ENCODE peak calls at places on chromosomes 1 and 21, in eight cellular contexts. T, L, E, V, G, X, P and Y are unnamed samples.
A peak's percentile ranks its signal among the peaks of the same experiment; 100 is the strongest.

GRCh38 chr1:113744114-113744513 is 15.2 kb downstream of the PHTF1 start:
- DNase-seq in T (no peak), L (no peak), E (no peak), V (no peak), G (no peak), X (no peak), P (no peak), Y (no peak)

GRCh38 chr1:110874303-110875215 is 1.6 kb downstream of the CD53 start:
- DNase-seq in T (no peak), L (no peak), E (no peak), V (no peak), G (no peak), X (no peak), P (no peak), Y (no peak)

GRCh38 chr1:11594222-11594621 is 60.0 kb downstream of the FBXO2 start:
- DNase-seq in T (no peak), L (no peak), E (no peak), V (no peak), G (no peak), X (no peak), P (no peak), Y (no peak)

GRCh38 chr1:18572022-18572920 is 58.4 kb upstream of the PAX7 start:
- DNase-seq in T (no peak), L (no peak), E (no peak), V (no peak), G (no peak), X (no peak), P (no peak), Y (no peak)

GRCh38 chr1:203369666-203370065 is 18.7 kb upstream of the FMOD start:
- DNase-seq in T (no peak), L (no peak), E (no peak), V (no peak), G (no peak), X (no peak), P (no peak), Y (no peak)

GRCh38 chr1:16420719-16421118 is 16.5 kb downstream of the SPATA21 start:
- DNase-seq in T (no peak), L (no peak), E (no peak), V (peak; percentile 8), G (peak; percentile 83), X (peak; percentile 45), P (no peak), Y (no peak)

GRCh38 chr1:237041795-237042466 is at the start of gene RYR2:
- DNase-seq in T (no peak), L (no peak), E (no peak), V (no peak), G (no peak), X (no peak), P (no peak), Y (no peak)

GRCh38 chr1:58308206-58308605 is 238.3 kb downstream of the OMA1 start:
- DNase-seq in T (no peak), L (no peak), E (no peak), V (no peak), G (no peak), X (no peak), P (no peak), Y (no peak)

GRCh38 chr21:46096997-46097825 is 701 bp upstream of the COL6A2 start:
- DNase-seq in T (peak; percentile 12), L (no peak), E (peak; percentile 74), V (peak; percentile 8), G (peak; percentile 70), X (peak; percentile 19), P (peak; percentile 91), Y (peak; percentile 3)

GRCh38 chr21:46096596-46096981 is 1.3 kb upstream of the COL6A2 start:
- DNase-seq in T (no peak), L (no peak), E (no peak), V (no peak), G (no peak), X (no peak), P (no peak), Y (no peak)

GRCh38 chr21:46099476-46099875 is 1.6 kb downstream of the COL6A2 start:
- DNase-seq in T (peak; percentile 13), L (no peak), E (peak; percentile 74), V (peak; percentile 45), G (peak; percentile 75), X (no peak), P (no peak), Y (peak; percentile 3)

GRCh38 chr21:46098303-46099141 is 610 bp downstream of the COL6A2 start:
- DNase-seq in T (peak; percentile 20), L (no peak), E (peak; percentile 73), V (peak; percentile 10), G (peak; percentile 74), X (peak; percentile 11), P (peak; percentile 88), Y (peak; percentile 2)

DNA sequence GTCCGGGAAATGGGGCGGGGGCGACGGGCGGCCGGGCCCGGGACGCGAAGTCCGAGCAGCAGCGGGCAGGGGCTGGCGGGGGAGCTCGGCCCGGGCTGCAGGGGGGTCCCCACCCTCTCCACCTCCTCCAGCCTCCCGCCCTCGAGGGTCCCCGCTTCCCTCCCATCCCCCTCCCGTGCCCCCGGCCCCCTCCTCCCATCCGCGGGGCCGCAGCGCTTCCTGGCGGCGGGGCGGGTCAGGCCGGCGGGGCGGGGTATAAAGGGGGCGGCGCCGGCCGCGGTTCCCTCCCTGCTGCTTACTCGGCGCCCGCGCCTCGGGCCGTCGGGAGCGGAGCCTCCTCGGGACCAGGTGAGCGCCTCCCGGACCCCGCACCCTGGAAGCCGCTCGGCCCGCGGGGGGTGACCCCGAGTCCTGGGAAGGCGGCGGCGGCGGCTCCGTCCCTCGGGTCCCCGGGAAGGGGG is at the start of gene COL6A2:
- DNase-seq in T (peak; percentile 87), L (no peak), E (no peak), V (peak; percentile 52), G (peak; percentile 83), X (peak; percentile 30), P (peak; percentile 87), Y (peak; percentile 25)
- TF ChIP-seq POLR2A in T (no peak), L (no peak), E (peak; percentile 43), V (peak; percentile 57), G (peak; percentile 30), X (no peak), P (no peak), Y (peak; percentile 12)

GRCh38 chr1:39043513-39043912 is 17.4 kb downstream of the NDUFS5 start:
- DNase-seq in T (no peak), L (no peak), E (no peak), V (no peak), G (no peak), X (no peak), P (no peak), Y (no peak)

GRCh38 chr1:39046811-39047210 is 20.7 kb downstream of the NDUFS5 start:
- DNase-seq in T (no peak), L (no peak), E (no peak), V (no peak), G (no peak), X (no peak), P (no peak), Y (no peak)

GRCh38 chr1:39045231-39045630 is 19.1 kb downstream of the NDUFS5 start:
- DNase-seq in T (no peak), L (no peak), E (no peak), V (no peak), G (no peak), X (no peak), P (no peak), Y (no peak)

GRCh38 chr1:39047374-39048229 is 21.5 kb downstream of the NDUFS5 start:
- DNase-seq in T (peak; percentile 66), L (peak; percentile 87), E (no peak), V (no peak), G (no peak), X (no peak), P (no peak), Y (no peak)

GRCh38 chr1:39044762-39045161 is 18.6 kb downstream of the NDUFS5 start:
- DNase-seq in T (peak; percentile 59), L (no peak), E (no peak), V (no peak), G (no peak), X (no peak), P (no peak), Y (no peak)
- TF ChIP-seq POLR2AphosphoS5 in T (no peak), L (no peak), E (no peak), V (no peak), G (no peak), X (no peak), P (no peak), Y (no peak)

GRCh38 chr21:33359446-33359845 is 34.7 kb downstream of the IFNAR1 start:
- DNase-seq in T (no peak), L (no peak), E (no peak), V (no peak), G (no peak), X (no peak), P (no peak), Y (no peak)

GRCh38 chr21:33360871-33361602 is 36.3 kb downstream of the IFNAR1 start:
- DNase-seq in T (peak; percentile 87), L (peak; percentile 77), E (peak; percentile 86), V (peak; percentile 89), G (peak; percentile 93), X (peak; percentile 49), P (no peak), Y (peak; percentile 71)

GRCh38 chr21:33364830-33365229 is 38.4 kb upstream of the IFNGR2 start:
- DNase-seq in T (no peak), L (no peak), E (no peak), V (no peak), G (no peak), X (no peak), P (no peak), Y (no peak)

GRCh38 chr21:33360281-33360680 is 35.5 kb downstream of the IFNAR1 start:
- DNase-seq in T (no peak), L (peak; percentile 66), E (no peak), V (no peak), G (no peak), X (no peak), P (no peak), Y (no peak)

GRCh38 chr21:33362044-33362555 is 37.3 kb downstream of the IFNAR1 start:
- DNase-seq in T (peak; percentile 22), L (no peak), E (no peak), V (peak; percentile 56), G (peak; percentile 82), X (no peak), P (no peak), Y (peak; percentile 44)
- TF ChIP-seq POLR2A in T (peak; percentile 73), L (no peak), E (peak; percentile 61), V (peak; percentile 89), G (peak; percentile 92), X (peak; percentile 98), P (no peak), Y (peak; percentile 53)

GRCh38 chr1:153659175-153659534 is 652 bp downstream of the SNAPIN start:
- DNase-seq in T (no peak), L (no peak), E (no peak), V (no peak), G (peak; percentile 50), X (no peak), P (no peak), Y (no peak)

GRCh38 chr1:153659656-153660055 is 1.2 kb downstream of the SNAPIN start:
- DNase-seq in T (no peak), L (no peak), E (peak; percentile 56), V (no peak), G (no peak), X (no peak), P (no peak), Y (no peak)

GRCh38 chr1:153662269-153662668 is 3.8 kb downstream of the SNAPIN start:
- DNase-seq in T (no peak), L (no peak), E (no peak), V (no peak), G (no peak), X (no peak), P (no peak), Y (no peak)

GRCh38 chr1:153661111-153661708 is 2.7 kb downstream of the SNAPIN start:
- DNase-seq in T (no peak), L (no peak), E (peak; percentile 34), V (no peak), G (no peak), X (no peak), P (no peak), Y (no peak)

DNA sequence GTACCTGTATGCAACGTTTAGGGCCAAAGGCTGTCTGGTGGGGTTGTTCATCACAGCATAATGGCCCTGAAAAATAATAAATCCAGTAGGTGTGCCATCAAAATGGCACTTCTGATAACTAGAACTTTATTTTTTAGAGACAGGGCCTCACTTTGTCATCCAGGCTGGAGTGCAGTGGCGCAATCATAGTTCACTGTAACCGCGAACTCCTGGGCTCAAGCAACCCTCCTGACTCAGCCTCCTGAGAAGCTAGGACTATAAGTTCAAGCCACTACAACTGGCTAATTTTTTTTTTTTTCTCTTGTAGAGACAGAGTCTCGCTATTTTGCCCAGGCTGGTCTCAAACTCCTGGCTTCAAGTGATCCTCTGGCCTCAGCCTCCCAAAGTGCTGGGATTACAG is 4.7 kb downstream of the SNAPIN start:
- DNase-seq in T (no peak), L (no peak), E (peak; percentile 31), V (no peak), G (no peak), X (no peak), P (no peak), Y (no peak)
- TF ChIP-seq POLR2AphosphoS5 in T (no peak), L (no peak), E (no peak), V (no peak), G (no peak), X (no peak), P (no peak), Y (no peak)